ENCODE peak calls at places on chromosomes 4 and X, in four cellular contexts. Q is sigmoid colon, U is cardiac muscle cell, T is PC-9. K is an unnamed sample.

GRCh38 chr4:16516796-16517413 is 290.6 kb upstream of the TAPT1 start:
- DNase-seq in U (peak; percentile 70), Q (no peak), T (no peak), K (no peak)

GRCh38 chr4:37758226-37758625 is 68.3 kb upstream of the PGM2 start:
- DNase-seq in T (no peak), Q (peak; percentile 72), U (peak; percentile 40), K (no peak)

GRCh38 chrX:55008571-55009358 is 8.6 kb downstream of the APEX2 start:
- DNase-seq in U (peak; percentile 17), T (peak; percentile 71), Q (no peak), K (no peak)

GRCh38 chr4:83677656-83678055 is 141.7 kb downstream of the GPAT3 start:
- DNase-seq in Q (no peak), T (no peak), U (no peak), K (no peak)

GRCh38 chr4:32133141-32133540 is 1413.0 kb downstream of the PCDH7 start:
- DNase-seq in Q (no peak), T (no peak), U (no peak), K (no peak)

GRCh38 chr4:111283066-111283677 is 660.3 kb upstream of the PITX2 start:
- DNase-seq in Q (peak; percentile 52), T (peak; percentile 44), U (peak; percentile 66), K (no peak)

GRCh38 chr4:4455199-4455865 is 68.4 kb downstream of the NSG1 start:
- DNase-seq in U (no peak), Q (no peak), T (no peak), K (no peak)

GRCh38 chr4:150217804-150218203 is 139.6 kb downstream of the DCLK2 start:
- DNase-seq in Q (no peak), T (no peak), U (no peak), K (no peak)

GRCh38 chr4:127622923-127623754 is 9.6 kb upstream of the INTU start:
- DNase-seq in U (peak; percentile 54), T (peak; percentile 60), Q (no peak), K (no peak)

GRCh38 chr4:65968873-65969272 is 298.6 kb upstream of the EPHA5 start:
- DNase-seq in U (no peak), Q (no peak), T (no peak), K (no peak)

GRCh38 chr4:140300271-140300970 is 73.0 kb upstream of the SCOC start:
- DNase-seq in Q (no peak), T (peak; percentile 48), U (no peak), K (no peak)

GRCh38 chr4:24965627-24966026 is 52.8 kb upstream of the CCDC149 start:
- DNase-seq in T (no peak), Q (no peak), U (no peak), K (no peak)

GRCh38 chrX:84907324-84907946 is 96.2 kb upstream of the APOOL start:
- DNase-seq in Q (no peak), T (no peak), U (peak; percentile 6), K (no peak)

GRCh38 chr4:99462875-99463464 is 27.8 kb upstream of the ADH7 start:
- DNase-seq in U (peak; percentile 76), T (peak; percentile 44), Q (peak; percentile 80), K (no peak)

GRCh38 chrX:24728530-24728929 is 34.8 kb downstream of the POLA1 start:
- DNase-seq in U (no peak), T (no peak), Q (no peak), K (no peak)

GRCh38 chr4:67236793-67237192 is 308.5 kb downstream of the CENPC start:
- DNase-seq in U (no peak), Q (no peak), T (no peak), K (no peak)

GRCh38 chr4:118920247-118920646 is 31.6 kb downstream of the SYNPO2 start:
- DNase-seq in U (no peak), Q (peak; percentile 79), T (no peak), K (no peak)

GRCh38 chr4:41640905-41641304 is 102.9 kb downstream of the LIMCH1 start:
- DNase-seq in U (no peak), Q (no peak), T (peak; percentile 71), K (no peak)

GRCh38 chrX:17511556-17511955 is 136.6 kb downstream of the NHS start:
- DNase-seq in Q (no peak), U (no peak), T (no peak), K (no peak)

GRCh38 chr4:88881227-88881569 is 175.8 kb downstream of the FAM13A start:
- DNase-seq in Q (no peak), U (no peak), T (no peak), K (no peak)

GRCh38 chr4:188266386-188266785 is 127.1 kb downstream of the TRIML1 start:
- DNase-seq in T (no peak), U (no peak), Q (no peak), K (no peak)

GRCh38 chr4:137674066-137674465 is 141.8 kb upstream of the PCDH18 start:
- DNase-seq in Q (no peak), U (no peak), T (no peak), K (no peak)

GRCh38 chr4:145736241-145736831 is 56.4 kb downstream of the C4orf51 start:
- DNase-seq in U (peak; percentile 7), T (peak; percentile 22), Q (peak; percentile 87), K (no peak)

GRCh38 chrX:119790977-119791436 is 423 bp downstream of the RPL39 start:
- DNase-seq in T (no peak), Q (no peak), U (peak; percentile 17), K (no peak)

GRCh38 chrX:119791437-119792231 is at the start of gene RPL39:
- DNase-seq in T (peak; percentile 84), U (peak; percentile 88), Q (peak; percentile 92), K (no peak)
- TF ChIP-seq CTCF in T (no peak), U (no peak), Q (no peak), K (no peak)

DNA sequence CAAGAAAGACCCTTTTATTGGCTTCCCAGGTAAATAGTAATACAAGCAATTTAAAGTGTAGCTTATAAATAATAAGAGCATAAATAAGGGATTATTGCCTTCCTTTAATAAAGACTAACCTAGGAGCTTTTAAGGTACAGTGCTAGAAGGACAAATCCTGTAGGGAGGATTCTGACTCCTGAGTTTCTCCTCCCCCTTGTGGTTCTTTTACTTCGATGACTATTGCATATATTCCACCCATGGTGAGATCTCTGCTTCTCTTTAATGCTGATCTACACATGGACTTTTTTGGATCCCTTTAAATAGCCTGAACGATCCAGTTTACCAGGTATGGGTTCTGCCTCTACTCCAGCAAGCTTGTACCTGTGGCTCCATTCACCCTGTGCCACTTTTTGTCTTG is 2.5 kb downstream of the GALNT7 start:
- DNase-seq in Q (no peak), T (no peak), U (peak; percentile 25), K (no peak)
- TF ChIP-seq CTCF in Q (no peak), T (peak; percentile 42), U (peak; percentile 43), K (peak; percentile 71)

DNA sequence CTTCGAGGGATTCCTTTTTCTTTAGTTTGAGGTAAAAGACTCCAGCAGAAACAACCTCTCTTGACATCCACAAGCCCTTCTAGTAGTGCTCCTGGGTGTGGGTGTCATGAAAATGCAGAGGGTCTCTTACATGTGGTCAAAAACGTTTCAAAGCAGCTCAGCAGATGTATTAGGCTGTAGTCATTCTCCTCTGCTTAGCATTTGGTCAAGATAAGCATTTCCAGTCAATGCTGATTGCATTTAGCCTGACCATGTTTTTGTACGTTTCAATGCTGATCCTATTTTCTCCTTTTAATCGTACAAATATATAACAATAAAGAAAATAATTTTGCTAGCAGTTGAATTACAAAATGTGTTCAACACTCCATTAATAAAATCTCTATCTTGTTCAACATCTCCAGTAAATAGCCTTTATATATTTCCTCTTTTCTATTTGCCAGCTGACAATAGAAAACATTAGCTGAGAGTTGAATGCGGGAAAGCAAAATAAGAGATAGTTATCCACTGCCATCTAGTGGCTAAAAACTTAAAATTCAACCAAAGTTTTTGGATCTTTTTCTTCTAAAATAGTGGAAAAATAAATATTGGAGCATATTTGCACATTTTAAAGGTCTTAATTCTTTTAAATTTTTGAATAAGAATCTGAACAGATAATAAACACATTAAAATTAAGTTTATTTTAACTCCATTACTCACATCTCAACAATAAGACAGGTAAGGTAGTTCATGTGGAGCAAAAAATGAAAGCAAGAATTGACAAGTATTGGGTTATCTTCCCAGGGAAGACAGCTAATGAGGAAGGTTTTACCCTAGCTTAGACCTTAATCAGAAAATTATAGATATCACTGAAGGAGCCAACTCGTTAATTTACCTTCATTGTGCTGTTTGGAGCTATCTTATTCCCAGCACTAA is 15.2 kb upstream of the PACRGL start:
- DNase-seq in T (no peak), U (peak; percentile 43), Q (no peak), K (no peak)
- TF ChIP-seq CTCF in T (peak; percentile 70), U (peak; percentile 43), Q (peak; percentile 39), K (peak; percentile 93)

DNA sequence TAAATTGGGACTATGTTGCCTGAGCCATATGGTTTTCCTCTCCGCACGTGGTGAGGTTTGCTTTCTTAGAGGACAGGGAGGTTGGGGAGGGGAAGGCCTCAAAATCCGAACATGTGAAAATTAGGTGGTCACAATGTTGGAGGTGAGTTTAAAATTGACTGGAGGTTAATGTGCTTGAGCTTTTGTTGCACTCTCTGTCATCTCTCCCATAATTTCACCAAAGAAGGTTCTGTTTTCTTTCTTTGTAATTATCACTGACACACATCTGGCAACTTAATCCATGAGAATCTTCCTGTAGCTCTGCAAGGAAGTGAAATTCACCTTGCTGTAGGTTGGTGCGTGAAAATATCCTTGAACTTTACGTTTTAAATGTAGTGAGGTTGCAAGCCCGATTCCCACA is 225.5 kb downstream of the PDGFC start:
- DNase-seq in Q (no peak), U (no peak), T (no peak), K (no peak)
- TF ChIP-seq CTCF in Q (no peak), U (no peak), T (no peak), K (no peak)